ENCODE peak calls at places on chromosomes 7 and 10, in ten cellular contexts. U is Peyer's patch, Q is right lobe of liver, M is body of pancreas, D is thyroid gland, N is A549, L is adrenal gland, A is IMR-90, S is uterus, V is endothelial cell of umbilical vein. C is an unnamed sample.

GRCh38 chr10:43816351-43817321 is 168.0 kb upstream of the ZNF32 start:
- DNase-seq in U (no peak), Q (no peak), M (peak), D (no peak), N (no peak), L (no peak), A (peak), S (peak), V (no peak), C (peak)

GRCh38 chr7:46368871-46369270 is 447.8 kb upstream of the IGFBP3 start:
- DNase-seq in U (no peak), Q (no peak), M (no peak), D (no peak), N (no peak), L (no peak), A (no peak), S (no peak), V (no peak), C (no peak)

GRCh38 chr7:68414631-68415425 is 1183.4 kb upstream of the AUTS2 start:
- DNase-seq in U (no peak), Q (no peak), M (no peak), D (no peak), N (peak), L (no peak), A (no peak), S (no peak), V (no peak), C (no peak)

GRCh38 chr7:151871904-151872303 is 5.0 kb downstream of the PRKAG2 start:
- DNase-seq in U (no peak), Q (no peak), M (no peak), D (no peak), N (peak), L (no peak), A (no peak), S (no peak), V (no peak), C (no peak)

GRCh38 chr7:100008525-100008924 is 6.9 kb upstream of the ZKSCAN1 start:
- DNase-seq in U (peak), Q (no peak), M (peak), D (no peak), N (no peak), L (no peak), A (no peak), S (no peak), V (no peak), C (peak)

GRCh38 chr7:127927339-127927679 is 103.9 kb downstream of the LRRC4 start:
- DNase-seq in U (no peak), Q (no peak), M (peak), D (peak), N (no peak), L (peak), A (peak), S (no peak), V (peak), C (peak)

GRCh38 chr7:24911213-24911603 is 68.8 kb downstream of the OSBPL3 start:
- DNase-seq in U (no peak), Q (no peak), M (no peak), D (no peak), N (no peak), L (no peak), A (no peak), S (no peak), V (no peak), C (no peak)

GRCh38 chr10:3926268-3926667 is 141.3 kb upstream of the KLF6 start:
- DNase-seq in U (no peak), Q (no peak), M (no peak), D (no peak), N (no peak), L (no peak), A (no peak), S (no peak), V (no peak), C (no peak)

GRCh38 chr7:1071731-1072254 is 16.1 kb upstream of the GPER1 start:
- DNase-seq in U (no peak), Q (no peak), M (no peak), D (no peak), N (no peak), L (no peak), A (no peak), S (no peak), V (no peak), C (no peak)

GRCh38 chr10:84563355-84563754 is 235.0 kb downstream of the CCSER2 start:
- DNase-seq in U (no peak), Q (no peak), M (no peak), D (no peak), N (no peak), L (no peak), A (no peak), S (no peak), V (no peak), C (no peak)

GRCh38 chr10:100654835-100655759 is 90.3 kb upstream of the PAX2 start:
- DNase-seq in U (no peak), Q (no peak), M (no peak), D (no peak), N (no peak), L (no peak), A (no peak), S (no peak), V (no peak), C (no peak)

GRCh38 chr10:6494934-6495592 is 85.0 kb downstream of the PRKCQ start:
- DNase-seq in U (no peak), Q (no peak), M (no peak), D (no peak), N (no peak), L (no peak), A (no peak), S (no peak), V (no peak), C (no peak)

GRCh38 chr7:112202819-112203218 is 3.4 kb downstream of the DOCK4 start:
- DNase-seq in U (no peak), Q (peak), M (peak), D (peak), N (no peak), L (peak), A (no peak), S (no peak), V (peak), C (peak)

DNA sequence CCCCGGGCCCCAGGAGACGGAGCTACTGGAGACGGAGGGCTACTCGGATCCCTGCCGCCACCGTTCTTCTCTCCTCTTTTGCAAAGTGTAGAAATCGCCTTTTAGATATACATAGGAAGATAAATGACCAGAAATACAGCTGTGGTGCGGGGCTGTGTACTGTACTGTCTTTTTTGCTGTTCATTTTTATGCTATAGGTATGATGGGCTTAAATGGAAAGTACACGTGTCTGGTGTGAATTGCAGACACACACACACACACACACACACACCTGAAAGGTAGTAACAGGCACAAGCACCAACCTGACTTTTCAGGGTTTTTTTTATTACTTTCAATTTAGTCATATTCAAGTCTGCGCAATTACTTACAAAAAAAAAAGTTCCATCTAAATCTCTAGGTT is 834 bp downstream of the PTPRZ1 start:
- DNase-seq in U (no peak), Q (no peak), M (no peak), D (no peak), N (no peak), L (no peak), A (no peak), S (no peak), V (peak), C (no peak)
- H3K4me3 ChIP-seq in U (peak), Q (peak), M (peak), D (peak), N (peak), L (peak), A (peak), S (peak), V (peak), C (peak)

GRCh38 chr10:32004161-32004591 is 52.0 kb downstream of the KIF5B start:
- DNase-seq in U (peak), Q (peak), M (peak), D (peak), N (no peak), L (peak), A (no peak), S (no peak), V (no peak), C (peak)

GRCh38 chr10:31999836-32000235 is 56.4 kb downstream of the KIF5B start:
- DNase-seq in U (no peak), Q (no peak), M (no peak), D (no peak), N (no peak), L (no peak), A (no peak), S (no peak), V (no peak), C (no peak)

GRCh38 chr10:32000937-32001336 is 55.3 kb downstream of the KIF5B start:
- DNase-seq in U (no peak), Q (no peak), M (no peak), D (peak), N (no peak), L (no peak), A (peak), S (no peak), V (no peak), C (no peak)

GRCh38 chr10:32007026-32007425 is 49.2 kb downstream of the KIF5B start:
- DNase-seq in U (no peak), Q (no peak), M (no peak), D (no peak), N (no peak), L (no peak), A (no peak), S (no peak), V (no peak), C (no peak)

DNA sequence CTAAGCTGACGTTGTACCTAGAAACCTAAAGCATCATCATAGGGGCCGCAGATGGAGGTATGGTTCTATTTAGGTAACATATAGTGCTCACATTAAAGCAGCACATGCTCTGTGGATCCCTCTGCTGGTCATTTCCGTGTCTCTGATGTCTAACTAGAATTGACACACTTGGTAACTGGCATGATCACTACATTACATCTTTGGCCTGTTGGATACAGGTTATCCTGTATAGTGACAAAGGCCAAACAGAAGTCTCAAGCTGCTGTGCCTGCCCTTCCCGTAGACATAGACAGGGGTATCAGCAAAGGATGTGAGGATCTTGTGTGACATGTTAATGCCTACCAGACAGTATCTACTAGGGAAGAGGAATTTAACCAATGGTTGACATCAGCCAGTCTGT is 51.2 kb downstream of the KIF5B start:
- DNase-seq in U (no peak), Q (no peak), M (peak), D (peak), N (peak), L (no peak), A (peak), S (no peak), V (peak), C (peak)
- TF ChIP-seq POLR2A in U (no peak), Q (no peak), M (no peak), D (no peak), N (no peak), L (no peak), A (no peak), S (no peak), V (no peak), C (no peak)

GRCh38 chr10:91800756-91801155 is 2.5 kb downstream of the TNKS2 start:
- DNase-seq in U (no peak), Q (no peak), M (no peak), D (no peak), N (no peak), L (no peak), A (no peak), S (no peak), V (no peak), C (no peak)
- H3K4me3 ChIP-seq in U (no peak), Q (no peak), M (no peak), D (no peak), N (no peak), L (peak), A (no peak), S (no peak), V (no peak), C (peak)

GRCh38 chr7:155305251-155305904 is 7.7 kb downstream of the INSIG1 start:
- DNase-seq in U (no peak), Q (no peak), M (no peak), D (no peak), N (no peak), L (no peak), A (no peak), S (no peak), V (no peak), C (no peak)
- TF ChIP-seq POLR2A in U (no peak), Q (no peak), M (no peak), D (no peak), N (no peak), L (no peak), A (no peak), S (no peak), V (no peak), C (no peak)

GRCh38 chr10:97401455-97401919 is 347 bp upstream of the RRP12 start:
- DNase-seq in U (no peak), Q (no peak), M (no peak), D (no peak), N (no peak), L (no peak), A (no peak), S (no peak), V (no peak), C (no peak)
- H3K4me3 ChIP-seq in U (peak), Q (peak), M (peak), D (no peak), N (peak), L (peak), A (no peak), S (peak), V (no peak), C (peak)